ENCODE peak calls at places on chromosomes 6 and 20, in nine cellular contexts. One of them, this sample, is unnamed.

GRCh38 chr6:89853068-89853467 is 23.4 kb downstream of the CASP8AP2 start:
- DNase-seq in endothelial cell: no peak
- DNase-seq in CD8-positive, alpha-beta T cell: no peak
- DNase-seq in WTC11: no peak
- DNase-seq in activated B cell treated with CpG ODN at 0.5 μM for 24 hours: no peak
- DNase-seq in esophagus squamous epithelium: no peak
- DNase-seq in cardiac fibroblast: peak; percentile 36
- DNase-seq in neural progenitor cell: no peak
- DNase-seq in nephron progenitor cell: no peak
- DNase-seq in this sample: no peak

GRCh38 chr6:55875420-55875819 is at the start of gene BMP5:
- DNase-seq in endothelial cell: no peak
- DNase-seq in CD8-positive, alpha-beta T cell: no peak
- DNase-seq in WTC11: no peak
- DNase-seq in activated B cell treated with CpG ODN at 0.5 μM for 24 hours: no peak
- DNase-seq in esophagus squamous epithelium: no peak
- DNase-seq in cardiac fibroblast: no peak
- DNase-seq in neural progenitor cell: peak; percentile 66
- DNase-seq in nephron progenitor cell: no peak
- DNase-seq in this sample: no peak

GRCh38 chr6:6771224-6771915 is 182.8 kb downstream of the LY86 start:
- DNase-seq in endothelial cell: no peak
- DNase-seq in CD8-positive, alpha-beta T cell: no peak
- DNase-seq in WTC11: no peak
- DNase-seq in activated B cell treated with CpG ODN at 0.5 μM for 24 hours: no peak
- DNase-seq in esophagus squamous epithelium: no peak
- DNase-seq in cardiac fibroblast: no peak
- DNase-seq in neural progenitor cell: no peak
- DNase-seq in nephron progenitor cell: no peak
- DNase-seq in this sample: peak; percentile 65

GRCh38 chr6:111173946-111174345 is 86.6 kb downstream of the SLC16A10 start:
- DNase-seq in endothelial cell: no peak
- DNase-seq in CD8-positive, alpha-beta T cell: no peak
- DNase-seq in WTC11: no peak
- DNase-seq in activated B cell treated with CpG ODN at 0.5 μM for 24 hours: no peak
- DNase-seq in esophagus squamous epithelium: no peak
- DNase-seq in cardiac fibroblast: no peak
- DNase-seq in neural progenitor cell: no peak
- DNase-seq in nephron progenitor cell: no peak
- DNase-seq in this sample: no peak

GRCh38 chr20:56710577-56711465 is 81.7 kb downstream of the TFAP2C start:
- DNase-seq in endothelial cell: no peak
- DNase-seq in CD8-positive, alpha-beta T cell: no peak
- DNase-seq in WTC11: no peak
- DNase-seq in activated B cell treated with CpG ODN at 0.5 μM for 24 hours: no peak
- DNase-seq in esophagus squamous epithelium: no peak
- DNase-seq in cardiac fibroblast: peak; percentile 4
- DNase-seq in neural progenitor cell: no peak
- DNase-seq in nephron progenitor cell: no peak
- DNase-seq in this sample: peak; percentile 61

GRCh38 chr6:9233226-9233625 is 797.9 kb upstream of the SLC35B3 start:
- DNase-seq in endothelial cell: no peak
- DNase-seq in CD8-positive, alpha-beta T cell: no peak
- DNase-seq in WTC11: no peak
- DNase-seq in activated B cell treated with CpG ODN at 0.5 μM for 24 hours: no peak
- DNase-seq in esophagus squamous epithelium: no peak
- DNase-seq in cardiac fibroblast: no peak
- DNase-seq in neural progenitor cell: no peak
- DNase-seq in nephron progenitor cell: no peak
- DNase-seq in this sample: no peak

GRCh38 chr6:7262037-7262461 is 51.0 kb downstream of the SSR1 start:
- DNase-seq in endothelial cell: no peak
- DNase-seq in CD8-positive, alpha-beta T cell: no peak
- DNase-seq in WTC11: peak; percentile 86
- DNase-seq in activated B cell treated with CpG ODN at 0.5 μM for 24 hours: no peak
- DNase-seq in esophagus squamous epithelium: no peak
- DNase-seq in cardiac fibroblast: no peak
- DNase-seq in neural progenitor cell: no peak
- DNase-seq in nephron progenitor cell: peak; percentile 32
- DNase-seq in this sample: no peak

GRCh38 chr6:105560611-105561066 is 157.8 kb upstream of the PREP start:
- DNase-seq in endothelial cell: no peak
- DNase-seq in CD8-positive, alpha-beta T cell: no peak
- DNase-seq in WTC11: no peak
- DNase-seq in activated B cell treated with CpG ODN at 0.5 μM for 24 hours: no peak
- DNase-seq in esophagus squamous epithelium: no peak
- DNase-seq in cardiac fibroblast: peak; percentile 58
- DNase-seq in neural progenitor cell: no peak
- DNase-seq in nephron progenitor cell: no peak
- DNase-seq in this sample: peak; percentile 69

GRCh38 chr6:34570066-34570833 is 14.1 kb upstream of the SPDEF start:
- DNase-seq in endothelial cell: no peak
- DNase-seq in CD8-positive, alpha-beta T cell: no peak
- DNase-seq in WTC11: no peak
- DNase-seq in activated B cell treated with CpG ODN at 0.5 μM for 24 hours: no peak
- DNase-seq in esophagus squamous epithelium: no peak
- DNase-seq in cardiac fibroblast: no peak
- DNase-seq in neural progenitor cell: no peak
- DNase-seq in nephron progenitor cell: no peak
- DNase-seq in this sample: no peak

GRCh38 chr6:126054258-126054702 is 67.9 kb downstream of the TRMT11 start:
- DNase-seq in endothelial cell: no peak
- DNase-seq in CD8-positive, alpha-beta T cell: no peak
- DNase-seq in WTC11: no peak
- DNase-seq in activated B cell treated with CpG ODN at 0.5 μM for 24 hours: no peak
- DNase-seq in esophagus squamous epithelium: no peak
- DNase-seq in cardiac fibroblast: no peak
- DNase-seq in neural progenitor cell: no peak
- DNase-seq in nephron progenitor cell: no peak
- DNase-seq in this sample: no peak

GRCh38 chr6:25603251-25603650 is 48.8 kb upstream of the SCGN start:
- DNase-seq in endothelial cell: peak; percentile 18
- DNase-seq in CD8-positive, alpha-beta T cell: no peak
- DNase-seq in WTC11: no peak
- DNase-seq in activated B cell treated with CpG ODN at 0.5 μM for 24 hours: no peak
- DNase-seq in esophagus squamous epithelium: no peak
- DNase-seq in cardiac fibroblast: no peak
- DNase-seq in neural progenitor cell: no peak
- DNase-seq in nephron progenitor cell: no peak
- DNase-seq in this sample: no peak

GRCh38 chr6:2794171-2794730 is 29.1 kb downstream of the WRNIP1 start:
- DNase-seq in endothelial cell: no peak
- DNase-seq in CD8-positive, alpha-beta T cell: no peak
- DNase-seq in WTC11: no peak
- DNase-seq in activated B cell treated with CpG ODN at 0.5 μM for 24 hours: no peak
- DNase-seq in esophagus squamous epithelium: no peak
- DNase-seq in cardiac fibroblast: peak; percentile 23
- DNase-seq in neural progenitor cell: no peak
- DNase-seq in nephron progenitor cell: no peak
- DNase-seq in this sample: peak; percentile 47

GRCh38 chr6:12628327-12628726 is 88.2 kb upstream of the PHACTR1 start:
- DNase-seq in endothelial cell: no peak
- DNase-seq in CD8-positive, alpha-beta T cell: no peak
- DNase-seq in WTC11: no peak
- DNase-seq in activated B cell treated with CpG ODN at 0.5 μM for 24 hours: no peak
- DNase-seq in esophagus squamous epithelium: no peak
- DNase-seq in cardiac fibroblast: no peak
- DNase-seq in neural progenitor cell: no peak
- DNase-seq in nephron progenitor cell: no peak
- DNase-seq in this sample: no peak

GRCh38 chr20:20321134-20321533 is 46.8 kb upstream of the INSM1 start:
- DNase-seq in endothelial cell: no peak
- DNase-seq in CD8-positive, alpha-beta T cell: no peak
- DNase-seq in WTC11: no peak
- DNase-seq in activated B cell treated with CpG ODN at 0.5 μM for 24 hours: no peak
- DNase-seq in esophagus squamous epithelium: no peak
- DNase-seq in cardiac fibroblast: no peak
- DNase-seq in neural progenitor cell: no peak
- DNase-seq in nephron progenitor cell: no peak
- DNase-seq in this sample: no peak

DNA sequence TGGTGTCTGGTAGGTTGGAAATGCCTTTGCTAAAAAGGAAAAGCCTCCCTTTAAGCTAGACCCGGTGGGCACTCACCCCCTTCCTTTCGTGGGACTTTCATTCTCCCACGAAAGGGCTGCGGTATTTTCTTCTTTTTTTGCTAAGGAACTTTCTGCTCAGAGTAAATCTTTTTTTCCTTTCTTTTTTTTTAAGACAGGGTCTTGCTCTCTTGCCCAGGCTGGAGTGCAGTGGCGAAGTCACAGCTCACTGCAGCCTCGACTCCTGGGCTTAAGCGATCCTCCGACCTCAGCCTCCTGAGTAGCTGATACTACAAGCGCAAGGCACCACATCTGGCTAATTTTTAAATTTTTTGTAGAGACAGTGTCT is 4.0 kb downstream of the TP53TG5 start:
- DNase-seq in endothelial cell: no peak
- DNase-seq in CD8-positive, alpha-beta T cell: no peak
- DNase-seq in WTC11: no peak
- DNase-seq in activated B cell treated with CpG ODN at 0.5 μM for 24 hours: no peak
- DNase-seq in esophagus squamous epithelium: no peak
- DNase-seq in cardiac fibroblast: no peak
- DNase-seq in neural progenitor cell: no peak
- DNase-seq in nephron progenitor cell: no peak
- DNase-seq in this sample: no peak
- TF ChIP-seq CTCF in endothelial cell: no peak
- TF ChIP-seq CTCF in CD8-positive, alpha-beta T cell: peak; percentile 60
- TF ChIP-seq CTCF in WTC11: no peak
- TF ChIP-seq CTCF in activated B cell treated with CpG ODN at 0.5 μM for 24 hours: no peak
- TF ChIP-seq CTCF in esophagus squamous epithelium: no peak
- TF ChIP-seq CTCF in cardiac fibroblast: no peak
- TF ChIP-seq CTCF in neural progenitor cell: no peak
- TF ChIP-seq CTCF in nephron progenitor cell: no peak
- TF ChIP-seq CTCF in this sample: no peak

GRCh38 chr6:152897807-152898399 is 84.9 kb downstream of the FBXO5 start:
- DNase-seq in endothelial cell: peak; percentile 89
- DNase-seq in CD8-positive, alpha-beta T cell: peak; percentile 29
- DNase-seq in WTC11: peak; percentile 94
- DNase-seq in activated B cell treated with CpG ODN at 0.5 μM for 24 hours: peak; percentile 38
- DNase-seq in esophagus squamous epithelium: no peak
- DNase-seq in cardiac fibroblast: peak; percentile 69
- DNase-seq in neural progenitor cell: peak; percentile 75
- DNase-seq in nephron progenitor cell: peak; percentile 86
- DNase-seq in this sample: peak; percentile 79

DNA sequence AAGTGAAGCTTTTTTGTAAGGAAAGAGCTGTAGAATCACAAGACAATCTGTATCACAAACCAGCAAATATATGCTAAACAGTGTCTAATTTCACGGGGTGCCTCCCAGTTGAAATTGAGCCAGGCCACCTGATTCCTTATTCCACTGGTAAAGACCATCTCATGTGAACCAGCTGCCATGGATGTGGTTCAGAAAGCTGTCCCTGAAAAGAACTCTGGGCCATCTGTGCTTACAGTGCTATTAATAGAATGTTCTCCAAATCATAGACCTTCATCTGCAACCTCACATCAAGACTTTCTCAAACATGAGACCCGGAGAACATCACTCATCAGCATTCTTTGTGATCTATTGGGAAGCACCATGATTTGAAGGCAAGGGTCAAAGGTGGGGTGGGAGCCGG is 89.7 kb downstream of the FBXO5 start:
- DNase-seq in endothelial cell: no peak
- DNase-seq in CD8-positive, alpha-beta T cell: no peak
- DNase-seq in WTC11: no peak
- DNase-seq in activated B cell treated with CpG ODN at 0.5 μM for 24 hours: no peak
- DNase-seq in esophagus squamous epithelium: no peak
- DNase-seq in cardiac fibroblast: no peak
- DNase-seq in neural progenitor cell: no peak
- DNase-seq in nephron progenitor cell: no peak
- DNase-seq in this sample: no peak
- TF ChIP-seq CTCF in endothelial cell: no peak
- TF ChIP-seq CTCF in CD8-positive, alpha-beta T cell: no peak
- TF ChIP-seq CTCF in WTC11: no peak
- TF ChIP-seq CTCF in activated B cell treated with CpG ODN at 0.5 μM for 24 hours: no peak
- TF ChIP-seq CTCF in esophagus squamous epithelium: no peak
- TF ChIP-seq CTCF in cardiac fibroblast: no peak
- TF ChIP-seq CTCF in neural progenitor cell: no peak
- TF ChIP-seq CTCF in nephron progenitor cell: no peak
- TF ChIP-seq CTCF in this sample: no peak

DNA sequence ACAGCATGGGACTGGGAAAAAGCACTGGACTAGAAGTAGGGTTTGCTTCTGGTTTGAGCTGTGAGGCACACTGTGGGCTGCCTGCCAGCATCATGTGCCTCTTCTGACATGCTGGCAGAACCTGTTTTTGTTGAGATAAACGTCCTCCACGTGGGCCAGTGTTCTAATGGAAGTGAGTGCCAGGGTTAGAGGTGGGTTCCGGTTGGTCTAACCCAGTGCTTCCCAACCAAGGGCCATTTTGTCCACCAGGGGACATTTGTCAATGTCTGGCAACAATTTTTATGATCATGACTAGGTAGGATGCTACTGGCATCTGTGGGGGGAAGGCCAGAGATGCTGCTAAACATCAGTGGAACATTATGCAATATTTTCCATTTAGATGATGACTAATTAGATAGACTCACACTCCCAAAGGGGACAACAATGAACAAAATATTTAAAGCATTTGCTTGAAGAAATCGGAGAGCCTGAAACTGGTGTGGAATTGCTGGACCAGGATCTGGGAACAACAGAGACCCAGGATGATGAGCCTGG is 7.8 kb upstream of the APMAP start:
- DNase-seq in endothelial cell: no peak
- DNase-seq in CD8-positive, alpha-beta T cell: no peak
- DNase-seq in WTC11: no peak
- DNase-seq in activated B cell treated with CpG ODN at 0.5 μM for 24 hours: no peak
- DNase-seq in esophagus squamous epithelium: no peak
- DNase-seq in cardiac fibroblast: peak; percentile 95
- DNase-seq in neural progenitor cell: no peak
- DNase-seq in nephron progenitor cell: no peak
- DNase-seq in this sample: peak; percentile 73
- TF ChIP-seq CTCF in endothelial cell: no peak
- TF ChIP-seq CTCF in CD8-positive, alpha-beta T cell: no peak
- TF ChIP-seq CTCF in WTC11: no peak
- TF ChIP-seq CTCF in activated B cell treated with CpG ODN at 0.5 μM for 24 hours: no peak
- TF ChIP-seq CTCF in esophagus squamous epithelium: peak; percentile 21
- TF ChIP-seq CTCF in cardiac fibroblast: peak; percentile 28
- TF ChIP-seq CTCF in neural progenitor cell: no peak
- TF ChIP-seq CTCF in nephron progenitor cell: no peak
- TF ChIP-seq CTCF in this sample: no peak

DNA sequence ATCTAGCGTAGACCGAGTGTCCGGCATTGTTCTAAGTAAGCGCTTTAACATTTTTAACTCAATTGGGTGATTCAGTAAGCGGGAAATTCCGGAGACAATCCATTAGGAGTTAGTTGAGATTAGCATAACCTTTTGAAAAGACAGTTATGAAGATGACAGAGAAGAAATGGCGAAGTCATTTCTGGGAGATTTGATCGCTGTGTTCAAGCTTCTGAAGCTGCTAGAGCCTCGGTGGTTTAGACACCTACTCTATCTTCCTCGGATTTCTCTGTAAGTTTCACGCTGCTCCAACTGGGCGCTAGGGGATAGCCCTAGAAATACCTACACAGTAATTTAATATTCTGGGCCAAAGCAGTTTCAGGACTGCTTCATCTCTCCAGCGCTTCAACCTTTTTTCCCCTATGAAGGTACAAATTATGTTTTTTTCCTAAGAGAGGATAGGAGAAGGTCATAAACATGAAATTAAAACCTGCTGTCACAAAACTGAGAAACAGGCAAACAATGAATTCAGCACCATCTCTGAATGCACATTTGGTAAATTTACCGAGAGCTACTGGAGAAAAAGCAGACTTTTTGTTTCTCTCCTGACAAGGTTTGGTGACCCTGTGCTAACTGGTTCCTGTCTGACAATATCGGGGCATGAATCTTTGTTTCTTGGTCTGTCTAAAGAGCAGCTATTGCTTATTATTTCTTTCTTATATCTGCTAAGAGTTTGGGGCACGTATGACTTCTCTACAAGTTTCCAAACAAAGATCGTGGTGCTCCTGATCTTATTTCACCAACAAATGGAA is 22.4 kb downstream of the ZNF311 start:
- DNase-seq in endothelial cell: peak; percentile 21
- DNase-seq in CD8-positive, alpha-beta T cell: no peak
- DNase-seq in WTC11: no peak
- DNase-seq in activated B cell treated with CpG ODN at 0.5 μM for 24 hours: no peak
- DNase-seq in esophagus squamous epithelium: no peak
- DNase-seq in cardiac fibroblast: peak; percentile 78
- DNase-seq in neural progenitor cell: peak; percentile 55
- DNase-seq in nephron progenitor cell: no peak
- DNase-seq in this sample: peak; percentile 80
- TF ChIP-seq CTCF in endothelial cell: no peak
- TF ChIP-seq CTCF in CD8-positive, alpha-beta T cell: no peak
- TF ChIP-seq CTCF in WTC11: no peak
- TF ChIP-seq CTCF in activated B cell treated with CpG ODN at 0.5 μM for 24 hours: no peak
- TF ChIP-seq CTCF in esophagus squamous epithelium: peak; percentile 15
- TF ChIP-seq CTCF in cardiac fibroblast: peak; percentile 23
- TF ChIP-seq CTCF in neural progenitor cell: peak; percentile 4
- TF ChIP-seq CTCF in nephron progenitor cell: no peak
- TF ChIP-seq CTCF in this sample: no peak

This sample was measured in MCF 10A.